ENCODE peak calls at places on chromosomes 2 and 18, in ten cellular contexts. One of them, this sample, is unnamed.

GRCh38 chr2:183474912-183475695 is 350.9 kb downstream of the NUP35 start:
- DNase-seq in fibroblast of lung: no peak
- DNase-seq in GM12891: no peak
- DNase-seq in KG1: no peak
- DNase-seq in NCI-H460: no peak
- DNase-seq in spleen: no peak
- DNase-seq in psoas muscle: no peak
- DNase-seq in LoVo: no peak
- DNase-seq in HuH-7.5: no peak
- DNase-seq in mesendoderm: peak; percentile 14
- DNase-seq in this sample: no peak

GRCh38 chr2:118853129-118853640 is 5.7 kb upstream of the EN1 start:
- DNase-seq in fibroblast of lung: no peak
- DNase-seq in GM12891: no peak
- DNase-seq in KG1: no peak
- DNase-seq in NCI-H460: no peak
- DNase-seq in spleen: no peak
- DNase-seq in psoas muscle: no peak
- DNase-seq in LoVo: no peak
- DNase-seq in HuH-7.5: no peak
- DNase-seq in mesendoderm: no peak
- DNase-seq in this sample: no peak

GRCh38 chr18:29459986-29460385 is 1283.1 kb upstream of the CDH2 start:
- DNase-seq in fibroblast of lung: no peak
- DNase-seq in GM12891: no peak
- DNase-seq in KG1: no peak
- DNase-seq in NCI-H460: no peak
- DNase-seq in spleen: no peak
- DNase-seq in psoas muscle: no peak
- DNase-seq in LoVo: no peak
- DNase-seq in HuH-7.5: no peak
- DNase-seq in mesendoderm: no peak
- DNase-seq in this sample: no peak

GRCh38 chr2:27379840-27380625 is 501 bp downstream of the ZNF513 start:
- DNase-seq in fibroblast of lung: peak; percentile 56
- DNase-seq in GM12891: no peak
- DNase-seq in KG1: no peak
- DNase-seq in NCI-H460: peak; percentile 27
- DNase-seq in spleen: no peak
- DNase-seq in psoas muscle: peak; percentile 80
- DNase-seq in LoVo: no peak
- DNase-seq in HuH-7.5: no peak
- DNase-seq in mesendoderm: peak; percentile 69
- DNase-seq in this sample: no peak

GRCh38 chr2:191265311-191266170 is 20.3 kb downstream of the MYO1B start:
- DNase-seq in fibroblast of lung: peak; percentile 93
- DNase-seq in GM12891: no peak
- DNase-seq in KG1: no peak
- DNase-seq in NCI-H460: no peak
- DNase-seq in spleen: no peak
- DNase-seq in psoas muscle: peak; percentile 21
- DNase-seq in LoVo: no peak
- DNase-seq in HuH-7.5: no peak
- DNase-seq in mesendoderm: no peak
- DNase-seq in this sample: no peak

GRCh38 chr2:201860541-201861154 is 54.3 kb downstream of the CDK15 start:
- DNase-seq in fibroblast of lung: peak; percentile 87
- DNase-seq in GM12891: peak; percentile 42
- DNase-seq in KG1: peak; percentile 39
- DNase-seq in NCI-H460: peak; percentile 66
- DNase-seq in spleen: no peak
- DNase-seq in psoas muscle: no peak
- DNase-seq in LoVo: peak; percentile 64
- DNase-seq in HuH-7.5: peak; percentile 55
- DNase-seq in mesendoderm: peak; percentile 91
- DNase-seq in this sample: peak; percentile 34

GRCh38 chr2:197240018-197240712 is 70.4 kb downstream of the ANKRD44 start:
- DNase-seq in fibroblast of lung: no peak
- DNase-seq in GM12891: no peak
- DNase-seq in KG1: no peak
- DNase-seq in NCI-H460: no peak
- DNase-seq in spleen: no peak
- DNase-seq in psoas muscle: no peak
- DNase-seq in LoVo: no peak
- DNase-seq in HuH-7.5: no peak
- DNase-seq in mesendoderm: no peak
- DNase-seq in this sample: no peak

GRCh38 chr2:202178342-202178958 is 59.9 kb downstream of the SUMO1 start:
- DNase-seq in fibroblast of lung: peak; percentile 62
- DNase-seq in GM12891: no peak
- DNase-seq in KG1: peak; percentile 39
- DNase-seq in NCI-H460: peak; percentile 64
- DNase-seq in spleen: no peak
- DNase-seq in psoas muscle: no peak
- DNase-seq in LoVo: peak; percentile 79
- DNase-seq in HuH-7.5: peak; percentile 45
- DNase-seq in mesendoderm: peak; percentile 78
- DNase-seq in this sample: peak; percentile 50

GRCh38 chr2:170596576-170596975 is 118.6 kb upstream of the SP5 start:
- DNase-seq in fibroblast of lung: no peak
- DNase-seq in GM12891: no peak
- DNase-seq in KG1: no peak
- DNase-seq in NCI-H460: no peak
- DNase-seq in spleen: no peak
- DNase-seq in psoas muscle: no peak
- DNase-seq in LoVo: no peak
- DNase-seq in HuH-7.5: no peak
- DNase-seq in mesendoderm: no peak
- DNase-seq in this sample: no peak

GRCh38 chr2:58140508-58141072 is 94.0 kb downstream of the VRK2 start:
- DNase-seq in fibroblast of lung: peak; percentile 56
- DNase-seq in GM12891: no peak
- DNase-seq in KG1: no peak
- DNase-seq in NCI-H460: no peak
- DNase-seq in spleen: no peak
- DNase-seq in psoas muscle: no peak
- DNase-seq in LoVo: no peak
- DNase-seq in HuH-7.5: no peak
- DNase-seq in mesendoderm: no peak
- DNase-seq in this sample: no peak

GRCh38 chr2:145186303-145186702 is 666.4 kb upstream of the ZEB2 start:
- DNase-seq in fibroblast of lung: no peak
- DNase-seq in GM12891: no peak
- DNase-seq in KG1: no peak
- DNase-seq in NCI-H460: no peak
- DNase-seq in spleen: no peak
- DNase-seq in psoas muscle: no peak
- DNase-seq in LoVo: no peak
- DNase-seq in HuH-7.5: no peak
- DNase-seq in mesendoderm: peak; percentile 44
- DNase-seq in this sample: peak; percentile 4

GRCh38 chr2:205731521-205731965 is 49.2 kb downstream of the NRP2 start:
- DNase-seq in fibroblast of lung: peak; percentile 93
- DNase-seq in GM12891: no peak
- DNase-seq in KG1: no peak
- DNase-seq in NCI-H460: no peak
- DNase-seq in spleen: no peak
- DNase-seq in psoas muscle: no peak
- DNase-seq in LoVo: no peak
- DNase-seq in HuH-7.5: peak; percentile 36
- DNase-seq in mesendoderm: peak; percentile 30
- DNase-seq in this sample: no peak

GRCh38 chr18:50721006-50721405 is 98.8 kb downstream of the MRO start:
- DNase-seq in fibroblast of lung: no peak
- DNase-seq in GM12891: no peak
- DNase-seq in KG1: no peak
- DNase-seq in NCI-H460: no peak
- DNase-seq in spleen: no peak
- DNase-seq in psoas muscle: no peak
- DNase-seq in LoVo: no peak
- DNase-seq in HuH-7.5: no peak
- DNase-seq in mesendoderm: no peak
- DNase-seq in this sample: no peak

GRCh38 chr18:56563568-56563967 is 74.8 kb downstream of the TXNL1 start:
- DNase-seq in fibroblast of lung: no peak
- DNase-seq in GM12891: no peak
- DNase-seq in KG1: no peak
- DNase-seq in NCI-H460: no peak
- DNase-seq in spleen: no peak
- DNase-seq in psoas muscle: no peak
- DNase-seq in LoVo: no peak
- DNase-seq in HuH-7.5: no peak
- DNase-seq in mesendoderm: peak; percentile 92
- DNase-seq in this sample: no peak

GRCh38 chr18:7336616-7337015 is 105.7 kb downstream of the LRRC30 start:
- DNase-seq in fibroblast of lung: no peak
- DNase-seq in GM12891: no peak
- DNase-seq in KG1: no peak
- DNase-seq in NCI-H460: no peak
- DNase-seq in spleen: no peak
- DNase-seq in psoas muscle: no peak
- DNase-seq in LoVo: no peak
- DNase-seq in HuH-7.5: no peak
- DNase-seq in mesendoderm: no peak
- DNase-seq in this sample: no peak

GRCh38 chr2:11865378-11865777 is 118.9 kb downstream of the LPIN1 start:
- DNase-seq in fibroblast of lung: no peak
- DNase-seq in GM12891: no peak
- DNase-seq in KG1: no peak
- DNase-seq in NCI-H460: no peak
- DNase-seq in spleen: peak; percentile 35
- DNase-seq in psoas muscle: no peak
- DNase-seq in LoVo: no peak
- DNase-seq in HuH-7.5: no peak
- DNase-seq in mesendoderm: no peak
- DNase-seq in this sample: peak; percentile 57

GRCh38 chr2:5538717-5539116 is 153.5 kb upstream of the SOX11 start:
- DNase-seq in fibroblast of lung: no peak
- DNase-seq in GM12891: no peak
- DNase-seq in KG1: no peak
- DNase-seq in NCI-H460: no peak
- DNase-seq in spleen: no peak
- DNase-seq in psoas muscle: no peak
- DNase-seq in LoVo: no peak
- DNase-seq in HuH-7.5: no peak
- DNase-seq in mesendoderm: no peak
- DNase-seq in this sample: no peak

GRCh38 chr2:36561223-36561944 is 36.6 kb downstream of the FEZ2 start:
- DNase-seq in fibroblast of lung: peak; percentile 98
- DNase-seq in GM12891: no peak
- DNase-seq in KG1: no peak
- DNase-seq in NCI-H460: peak; percentile 91
- DNase-seq in spleen: no peak
- DNase-seq in psoas muscle: no peak
- DNase-seq in LoVo: peak; percentile 94
- DNase-seq in HuH-7.5: no peak
- DNase-seq in mesendoderm: peak; percentile 94
- DNase-seq in this sample: no peak

GRCh38 chr18:961644-962355 is 57.1 kb downstream of the ADCYAP1 start:
- DNase-seq in fibroblast of lung: peak; percentile 32
- DNase-seq in GM12891: peak; percentile 22
- DNase-seq in KG1: peak; percentile 18
- DNase-seq in NCI-H460: no peak
- DNase-seq in spleen: no peak
- DNase-seq in psoas muscle: no peak
- DNase-seq in LoVo: peak; percentile 31
- DNase-seq in HuH-7.5: peak; percentile 33
- DNase-seq in mesendoderm: peak; percentile 43
- DNase-seq in this sample: no peak

GRCh38 chr2:194346189-194346588 is 1310.8 kb upstream of the SLC39A10 start:
- DNase-seq in fibroblast of lung: no peak
- DNase-seq in GM12891: no peak
- DNase-seq in KG1: no peak
- DNase-seq in NCI-H460: no peak
- DNase-seq in spleen: no peak
- DNase-seq in psoas muscle: no peak
- DNase-seq in LoVo: no peak
- DNase-seq in HuH-7.5: no peak
- DNase-seq in mesendoderm: peak; percentile 43
- DNase-seq in this sample: no peak

This sample was measured in naive B cell.